ENCODE peak calls at places on chromosomes 7 and 10, in six cellular contexts. D is ecto neural progenitor cell; U is amniotic stem cell; R is stimulated activated CD4-positive, alpha-beta T cell treated with anti-CD3 and anti-CD28 coated beads, Interleukin-4, amount 100 ng/mL, for 1 hour; V is AG08396; O is NCI-H460. T is an unnamed sample.

GRCh38 chr10:34222359-34222758 is 592.7 kb downstream of the PARD3 start:
- DNase-seq in D (no peak), U (no peak), R (no peak), V (no peak), O (no peak), T (no peak)

GRCh38 chr7:110283056-110283455 is 807.9 kb upstream of the LRRN3 start:
- DNase-seq in D (no peak), U (no peak), R (no peak), V (no peak), O (no peak), T (no peak)

GRCh38 chr7:34109936-34110626 is 204.7 kb downstream of the BMPER start:
- DNase-seq in D (no peak), U (no peak), R (no peak), V (no peak), O (no peak), T (no peak)

GRCh38 chr10:21904930-21905329 is 98.6 kb downstream of the DNAJC1 start:
- DNase-seq in D (no peak), U (no peak), R (no peak), V (no peak), O (no peak), T (no peak)

GRCh38 chr7:141660259-141660658 is 41.7 kb downstream of the DENND11 start:
- DNase-seq in D (no peak), U (no peak), R (no peak), V (no peak), O (no peak), T (no peak)

GRCh38 chr10:86411281-86411841 is 44.8 kb upstream of the GRID1 start:
- DNase-seq in D (no peak), U (peak), R (no peak), V (peak), O (peak), T (no peak)

GRCh38 chr10:98006266-98006665 is 24.2 kb downstream of the CRTAC1 start:
- DNase-seq in D (peak), U (no peak), R (no peak), V (no peak), O (no peak), T (no peak)

GRCh38 chr10:117445992-117446391 is 70.8 kb upstream of the PDZD8 start:
- DNase-seq in D (no peak), U (no peak), R (no peak), V (no peak), O (no peak), T (no peak)

GRCh38 chr7:100585511-100586265 is at the start of gene LRCH4:
- DNase-seq in D (no peak), U (no peak), R (peak), V (peak), O (no peak), T (no peak)

GRCh38 chr7:2800923-2801682 is 43.0 kb downstream of the GNA12 start:
- DNase-seq in D (no peak), U (no peak), R (no peak), V (peak), O (peak), T (no peak)

GRCh38 chr7:111210996-111211395 is 120.1 kb downstream of the LRRN3 start:
- DNase-seq in D (no peak), U (peak), R (no peak), V (no peak), O (no peak), T (no peak)

GRCh38 chr7:158458096-158458495 is 129.5 kb downstream of the PTPRN2 start:
- DNase-seq in D (no peak), U (no peak), R (no peak), V (no peak), O (no peak), T (no peak)

T was measured in H54.